ENCODE peak calls at places on chromosomes 16 and 17, in nine cellular contexts. X is Caco-2, O is brain microvascular endothelial cell, R is heart left ventricle, C is Calu3, T is cardiac muscle cell, M is left lung, W is cardiac fibroblast, D is GM13976. J is an unnamed sample.

GRCh38 chr17:79657861-79658810 is 47.3 kb upstream of the RBFOX3 start:
- DNase-seq in X (no peak), O (no peak), R (no peak), C (no peak), T (no peak), M (no peak), W (no peak), D (no peak), J (no peak)

GRCh38 chr16:82979406-82980111 is 352.8 kb downstream of the CDH13 start:
- DNase-seq in X (no peak), O (no peak), R (no peak), C (no peak), T (no peak), M (no peak), W (no peak), D (no peak), J (no peak)

GRCh38 chr17:72139213-72139612 is 18.4 kb downstream of the SOX9 start:
- DNase-seq in X (no peak), O (no peak), R (no peak), C (no peak), T (no peak), M (no peak), W (peak; percentile 54), D (no peak), J (no peak)

GRCh38 chr16:22302776-22303363 is 5.7 kb downstream of the POLR3E start:
- DNase-seq in X (no peak), O (no peak), R (no peak), C (no peak), T (no peak), M (no peak), W (no peak), D (no peak), J (no peak)

GRCh38 chr17:54744750-54745149 is 155.9 kb upstream of the TOM1L1 start:
- DNase-seq in X (no peak), O (no peak), R (no peak), C (no peak), T (no peak), M (no peak), W (no peak), D (no peak), J (no peak)

GRCh38 chr16:46976550-46976949 is 3.1 kb upstream of the DNAJA2 start:
- DNase-seq in X (no peak), O (no peak), R (no peak), C (no peak), T (no peak), M (no peak), W (no peak), D (no peak), J (no peak)

GRCh38 chr16:83781-84615 is 6.0 kb downstream of the MPG start:
- DNase-seq in X (no peak), O (no peak), R (no peak), C (no peak), T (no peak), M (no peak), W (peak; percentile 54), D (no peak), J (no peak)

GRCh38 chr17:79664925-79665738 is 54.3 kb upstream of the RBFOX3 start:
- DNase-seq in X (peak; percentile 68), O (no peak), R (peak; percentile 79), C (peak; percentile 53), T (peak; percentile 5), M (peak; percentile 81), W (peak; percentile 1), D (no peak), J (no peak)

GRCh38 chr17:9321862-9322261 is 253.8 kb downstream of the STX8 start:
- DNase-seq in X (no peak), O (no peak), R (no peak), C (no peak), T (no peak), M (no peak), W (no peak), D (no peak), J (no peak)

GRCh38 chr17:9324864-9325263 is 250.8 kb downstream of the STX8 start:
- DNase-seq in X (no peak), O (no peak), R (no peak), C (no peak), T (no peak), M (no peak), W (peak; percentile 18), D (no peak), J (no peak)

GRCh38 chr17:9322298-9322697 is 253.3 kb downstream of the STX8 start:
- DNase-seq in X (no peak), O (no peak), R (no peak), C (no peak), T (peak; percentile 49), M (no peak), W (no peak), D (no peak), J (no peak)
- TF ChIP-seq CTCF in X (no peak), O (peak; percentile 54), R (no peak), C (no peak), T (no peak), M (no peak), W (peak; percentile 3), D (no peak), J (no peak)

GRCh38 chr16:16073884-16074781 is 124.7 kb downstream of the ABCC1 start:
- DNase-seq in X (peak; percentile 86), O (peak; percentile 87), R (no peak), C (peak; percentile 90), T (peak; percentile 90), M (peak; percentile 83), W (peak; percentile 69), D (no peak), J (no peak)
- TF ChIP-seq CTCF in X (no peak), O (no peak), R (no peak), C (no peak), T (peak; percentile 20), M (no peak), W (no peak), D (no peak), J (no peak)

GRCh38 chr17:1644493-1645206 is 882 bp downstream of the SCARF1 start:
- DNase-seq in X (no peak), O (no peak), R (peak; percentile 62), C (no peak), T (no peak), M (peak; percentile 74), W (peak; percentile 67), D (peak; percentile 76), J (no peak)

GRCh38 chr17:1645207-1646171 is at the start of gene SCARF1:
- DNase-seq in X (no peak), O (no peak), R (peak; percentile 87), C (no peak), T (no peak), M (peak; percentile 88), W (no peak), D (no peak), J (no peak)

GRCh38 chr17:1641065-1641403 is 4.5 kb downstream of the SCARF1 start:
- DNase-seq in X (no peak), O (no peak), R (peak; percentile 49), C (no peak), T (no peak), M (peak; percentile 42), W (no peak), D (no peak), J (no peak)

GRCh38 chr17:1643999-1644492 is 1.5 kb downstream of the SCARF1 start:
- DNase-seq in X (no peak), O (no peak), R (no peak), C (no peak), T (no peak), M (no peak), W (peak; percentile 18), D (peak; percentile 54), J (no peak)

GRCh38 chr17:1643293-1643998 is 2.1 kb downstream of the SCARF1 start:
- DNase-seq in X (peak; percentile 91), O (no peak), R (peak; percentile 75), C (peak; percentile 69), T (peak; percentile 70), M (peak; percentile 91), W (no peak), D (peak; percentile 81), J (no peak)
- TF ChIP-seq CTCF in X (peak; percentile 23), O (peak; percentile 7), R (no peak), C (no peak), T (peak; percentile 17), M (no peak), W (no peak), D (peak; percentile 1), J (peak; percentile 45)

GRCh38 chr17:3693099-3693498 is 2.9 kb downstream of the P2RX5 start:
- DNase-seq in X (no peak), O (no peak), R (no peak), C (no peak), T (no peak), M (no peak), W (no peak), D (no peak), J (no peak)

GRCh38 chr17:3690094-3690715 is 5.8 kb downstream of the P2RX5 start:
- DNase-seq in X (no peak), O (no peak), R (no peak), C (no peak), T (no peak), M (no peak), W (no peak), D (peak; percentile 32), J (no peak)

GRCh38 chr17:3693829-3694231 is 2.1 kb downstream of the P2RX5 start:
- DNase-seq in X (no peak), O (no peak), R (no peak), C (no peak), T (no peak), M (no peak), W (no peak), D (no peak), J (peak; percentile 79)

GRCh38 chr17:3691539-3692166 is 4.3 kb downstream of the P2RX5 start:
- DNase-seq in X (no peak), O (no peak), R (peak; percentile 54), C (no peak), T (no peak), M (no peak), W (no peak), D (no peak), J (no peak)

DNA sequence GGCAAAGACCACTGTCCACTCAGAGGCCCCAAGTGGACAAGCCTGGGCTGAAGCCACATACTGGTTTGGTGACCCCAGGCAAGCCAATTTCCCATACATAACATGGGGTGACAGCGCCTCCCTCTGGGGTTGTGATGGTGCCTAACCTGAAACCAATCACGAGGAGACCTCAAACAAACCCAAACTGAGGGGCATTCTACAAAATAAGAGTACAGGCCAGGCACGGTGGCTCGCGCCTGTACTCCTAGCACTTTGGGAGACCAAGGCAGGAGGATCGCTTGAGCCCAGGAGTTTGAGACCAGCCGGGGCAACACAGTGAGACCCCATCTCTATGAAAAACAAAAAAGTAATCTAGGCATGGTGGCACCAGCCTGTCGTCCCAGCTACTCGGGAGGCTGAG is 3.6 kb downstream of the P2RX5 start:
- DNase-seq in X (no peak), O (no peak), R (peak; percentile 27), C (no peak), T (no peak), M (no peak), W (no peak), D (no peak), J (no peak)
- TF ChIP-seq CTCF in X (no peak), O (peak; percentile 22), R (no peak), C (no peak), T (no peak), M (no peak), W (no peak), D (no peak), J (peak; percentile 40)

J was measured in GM12864.